ENCODE peak calls at places on chromosomes 11 and 22, in six cellular contexts. O is fibroblast of pulmonary artery; Y is T follicular helper cell; T is endothelial cell; L is CD8-positive, alpha-beta T cell; E is activated CD8-positive, alpha-beta T cell treated with anti-CD3 and anti-CD28 coated beads, Interleukin-2, amount 10 ng/mL, durations not matched to agents 7 days and 5 days. D is an unnamed sample.

GRCh38 chr11:83064011-83064410 is 7.7 kb downstream of the RAB30 start:
- DNase-seq in L (no peak), Y (no peak), O (no peak), T (no peak), E (no peak), D (no peak)

GRCh38 chr11:85444479-85444878 is 182.7 kb downstream of the DLG2 start:
- DNase-seq in T (no peak), O (no peak), Y (no peak), L (no peak), E (no peak), D (no peak)

GRCh38 chr22:30408388-30409101 is 11.7 kb downstream of the SEC14L2 start:
- DNase-seq in Y (no peak), O (peak), L (no peak), T (no peak), E (no peak), D (peak)

GRCh38 chr22:31950226-31950625 is 5.9 kb downstream of the YWHAH start:
- DNase-seq in Y (no peak), L (no peak), O (no peak), E (no peak), T (no peak), D (no peak)

GRCh38 chr11:8905528-8906165 is 5.3 kb upstream of the AKIP1 start:
- DNase-seq in Y (no peak), T (no peak), E (no peak), O (peak), L (no peak), D (peak)

GRCh38 chr11:72422414-72422813 is 11.9 kb downstream of the CLPB start:
- DNase-seq in O (no peak), Y (no peak), T (no peak), L (no peak), E (no peak), D (no peak)

GRCh38 chr22:24894998-24895397 is 51.5 kb downstream of the LHFPL7 start:
- DNase-seq in Y (no peak), T (no peak), L (no peak), O (peak), E (no peak), D (peak)

GRCh38 chr22:28373841-28374240 is 305.8 kb downstream of the TTC28 start:
- DNase-seq in L (no peak), O (no peak), E (no peak), T (no peak), Y (no peak), D (peak)

GRCh38 chr11:101390539-101390938 is 193.3 kb downstream of the TRPC6 start:
- DNase-seq in O (peak), E (no peak), L (no peak), Y (no peak), T (no peak), D (peak)

GRCh38 chr11:76694664-76695063 is 24.1 kb upstream of the LRRC32 start:
- DNase-seq in O (peak), L (no peak), E (no peak), T (no peak), Y (no peak), D (peak)

GRCh38 chr11:72189448-72190250 is 2.3 kb upstream of the FOLR1 start:
- DNase-seq in L (no peak), O (no peak), T (no peak), Y (no peak), E (no peak), D (no peak)

GRCh38 chr22:45551310-45552016 is 48.8 kb downstream of the FBLN1 start:
- DNase-seq in L (no peak), E (no peak), Y (no peak), O (no peak), T (no peak), D (no peak)

GRCh38 chr11:35178862-35179261 is 39.9 kb downstream of the CD44 start:
- DNase-seq in Y (no peak), T (no peak), L (no peak), O (no peak), E (no peak), D (no peak)

GRCh38 chr11:11963842-11964773 is 44.3 kb downstream of the DKK3 start:
- DNase-seq in T (no peak), O (no peak), Y (no peak), E (no peak), L (no peak), D (no peak)

GRCh38 chr11:131668867-131669780 is 298.7 kb downstream of the NTM start:
- DNase-seq in T (peak), E (peak), O (peak), Y (no peak), L (no peak), D (peak)

GRCh38 chr11:104343578-104343977 is 179.6 kb upstream of the PDGFD start:
- DNase-seq in Y (no peak), E (no peak), O (peak), T (no peak), L (no peak), D (no peak)

GRCh38 chr11:35144103-35144741 is 5.3 kb downstream of the CD44 start:
- DNase-seq in E (peak), Y (peak), T (no peak), O (peak), L (peak), D (peak)

GRCh38 chr11:117319214-117319840 is 3.3 kb upstream of the BACE1 start:
- DNase-seq in E (no peak), L (no peak), O (peak), Y (no peak), T (no peak), D (peak)

GRCh38 chr11:104219081-104219480 is 55.1 kb upstream of the PDGFD start:
- DNase-seq in O (no peak), T (no peak), L (no peak), E (no peak), Y (no peak), D (no peak)

GRCh38 chr11:695332-695605 is 247 bp upstream of the DEAF1 start:
- DNase-seq in O (no peak), T (no peak), Y (no peak), L (no peak), E (no peak), D (no peak)

GRCh38 chr11:8282621-8283509 is 19.2 kb upstream of the LMO1 start:
- DNase-seq in O (no peak), T (no peak), L (no peak), Y (no peak), E (no peak), D (no peak)

GRCh38 chr11:10742460-10743208 is 8.4 kb upstream of the CTR9 start:
- DNase-seq in O (no peak), L (no peak), Y (no peak), E (peak), T (no peak), D (peak)

GRCh38 chr11:3158821-3159220 is 6.3 kb downstream of the OSBPL5 start:
- DNase-seq in L (no peak), T (no peak), Y (no peak), O (no peak), E (no peak), D (no peak)

GRCh38 chr11:32116668-32117067 is 25.8 kb downstream of the RCN1 start:
- DNase-seq in E (no peak), T (no peak), Y (no peak), O (no peak), L (no peak), D (no peak)

GRCh38 chr11:108672113-108672512 is 7.2 kb downstream of the DDX10 start:
- DNase-seq in O (peak), T (no peak), L (no peak), Y (no peak), E (no peak), D (peak)

GRCh38 chr22:24026733-24027132 is 15.6 kb downstream of the CABIN1 start:
- DNase-seq in T (no peak), E (no peak), L (no peak), Y (no peak), O (no peak), D (no peak)

GRCh38 chr11:16925495-16926065 is 88.6 kb downstream of the PLEKHA7 start:
- DNase-seq in Y (no peak), O (peak), T (peak), L (no peak), E (peak), D (peak)

GRCh38 chr22:27088026-27088425 is 430.6 kb downstream of the MIAT start:
- DNase-seq in E (no peak), O (no peak), L (no peak), Y (no peak), T (no peak), D (peak)

GRCh38 chr11:76395296-76395695 is 14.2 kb downstream of the GVQW3 start:
- DNase-seq in O (no peak), Y (no peak), E (no peak), L (no peak), T (no peak), D (no peak)

GRCh38 chr22:42994917-42995562 is 19.9 kb downstream of the PACSIN2 start:
- DNase-seq in Y (no peak), L (no peak), T (no peak), O (peak), E (no peak), D (peak)

GRCh38 chr11:96091476-96091875 is 167.6 kb upstream of the MTMR2 start:
- DNase-seq in T (no peak), L (no peak), Y (no peak), O (no peak), E (peak), D (peak)

GRCh38 chr11:37449146-37449545 is 851.1 kb upstream of the RAG2 start:
- DNase-seq in L (no peak), T (no peak), O (peak), E (no peak), Y (no peak), D (peak)

GRCh38 chr11:47109051-47109791 is 67.5 kb downstream of the ARFGAP2 start:
- DNase-seq in E (no peak), L (no peak), Y (no peak), T (no peak), O (no peak), D (no peak)

GRCh38 chr11:32118025-32118974 is 27.4 kb downstream of the RCN1 start:
- DNase-seq in E (no peak), T (no peak), L (no peak), Y (no peak), O (peak), D (peak)

GRCh38 chr22:21108379-21109115 is 62.8 kb downstream of the LRRC74B start:
- DNase-seq in L (no peak), Y (no peak), T (no peak), O (peak), E (no peak), D (no peak)